ENCODE peak calls at places on chromosomes 2 and 18, in six cellular contexts. Y is HCT116, U is H1, A is K562, R is HepG2, X is GM12878. W is an unnamed sample.

GRCh38 chr18:9513971-9514512 is 38.7 kb downstream of the RALBP1 start:
- DNase-seq in Y (no peak), U (no peak), X (no peak), A (no peak), R (peak), W (no peak)

GRCh38 chr2:25315316-25315680 is 26.4 kb downstream of the DNMT3A start:
- DNase-seq in Y (no peak), A (no peak), R (no peak), U (no peak), X (no peak), W (no peak)

GRCh38 chr2:209549589-209549988 is 125.7 kb downstream of the MAP2 start:
- DNase-seq in X (no peak), A (no peak), Y (no peak), R (no peak), U (no peak), W (no peak)

GRCh38 chr2:130828461-130828860 is 8.3 kb upstream of the ARHGEF4 start:
- DNase-seq in A (no peak), X (no peak), U (no peak), R (no peak), Y (no peak), W (no peak)

GRCh38 chr2:135709992-135710391 is 31.7 kb upstream of the UBXN4 start:
- DNase-seq in X (no peak), Y (peak), R (peak), U (peak), A (peak), W (peak)

GRCh38 chr2:146986161-146986560 is 858.7 kb upstream of the ACVR2A start:
- DNase-seq in R (no peak), X (peak), U (no peak), A (no peak), Y (no peak), W (no peak)

GRCh38 chr2:133377021-133377481 is 191.2 kb downstream of the NCKAP5 start:
- DNase-seq in X (no peak), R (no peak), A (no peak), U (no peak), Y (no peak), W (no peak)

GRCh38 chr2:61710711-61711110 is 143.1 kb downstream of the FAM161A start:
- DNase-seq in A (no peak), X (no peak), R (peak), U (peak), Y (no peak), W (no peak)

GRCh38 chr2:82215212-82215611 is 1910.7 kb upstream of the LRRTM1 start:
- DNase-seq in U (no peak), Y (no peak), R (no peak), X (no peak), A (no peak), W (no peak)

GRCh38 chr2:180359522-180360282 is 352.6 kb upstream of the CWC22 start:
- DNase-seq in X (peak), U (no peak), R (no peak), Y (peak), A (no peak), W (no peak)

GRCh38 chr18:56709463-56709862 is 58.3 kb downstream of the WDR7 start:
- DNase-seq in R (peak), U (no peak), X (peak), Y (peak), A (peak), W (peak)

GRCh38 chr2:73374243-73374642 is 11.4 kb upstream of the ALMS1 start:
- DNase-seq in A (no peak), Y (no peak), X (no peak), R (no peak), U (no peak), W (no peak)

GRCh38 chr2:233113114-233113452 is 52.9 kb downstream of the INPP5D start:
- DNase-seq in U (no peak), R (no peak), A (no peak), X (no peak), Y (no peak), W (no peak)

GRCh38 chr2:218291318-218291933 is 877 bp downstream of the TMBIM1 start:
- DNase-seq in U (no peak), R (no peak), A (no peak), X (no peak), Y (no peak), W (no peak)

GRCh38 chr2:218289639-218290315 is 2.5 kb downstream of the TMBIM1 start:
- DNase-seq in A (no peak), Y (no peak), U (no peak), R (peak), X (no peak), W (no peak)

GRCh38 chr2:218291934-218292699 is at the start of gene TMBIM1:
- DNase-seq in Y (no peak), U (peak), X (no peak), R (peak), A (peak), W (no peak)

GRCh38 chr2:218292700-218293014 is 354 bp upstream of the TMBIM1 start:
- DNase-seq in X (no peak), A (no peak), Y (no peak), R (no peak), U (no peak), W (no peak)

GRCh38 chr2:218290316-218291261 is 1.7 kb downstream of the TMBIM1 start:
- DNase-seq in U (no peak), X (peak), Y (no peak), R (no peak), A (no peak), W (no peak)
- H3K4me3 ChIP-seq in U (no peak), X (peak), Y (peak), R (peak), A (peak), W (no peak)

GRCh38 chr18:68791801-68792200 is 6.1 kb upstream of the CCDC102B start:
- DNase-seq in R (peak), U (no peak), A (no peak), X (no peak), Y (no peak), W (no peak)

GRCh38 chr18:68800075-68800474 is 2.2 kb downstream of the CCDC102B start:
- DNase-seq in A (no peak), Y (no peak), U (no peak), R (no peak), X (no peak), W (no peak)

GRCh38 chr18:68797901-68798300 is at the start of gene CCDC102B:
- DNase-seq in Y (no peak), R (no peak), X (no peak), U (no peak), A (no peak), W (no peak)

GRCh38 chr18:68796936-68797690 is 767 bp upstream of the CCDC102B start:
- DNase-seq in R (no peak), A (no peak), U (no peak), X (no peak), Y (no peak), W (no peak)
- TF ChIP-seq YY1 in R (no peak), A (no peak), U (no peak), X (no peak), Y (no peak), W (no peak)

DNA sequence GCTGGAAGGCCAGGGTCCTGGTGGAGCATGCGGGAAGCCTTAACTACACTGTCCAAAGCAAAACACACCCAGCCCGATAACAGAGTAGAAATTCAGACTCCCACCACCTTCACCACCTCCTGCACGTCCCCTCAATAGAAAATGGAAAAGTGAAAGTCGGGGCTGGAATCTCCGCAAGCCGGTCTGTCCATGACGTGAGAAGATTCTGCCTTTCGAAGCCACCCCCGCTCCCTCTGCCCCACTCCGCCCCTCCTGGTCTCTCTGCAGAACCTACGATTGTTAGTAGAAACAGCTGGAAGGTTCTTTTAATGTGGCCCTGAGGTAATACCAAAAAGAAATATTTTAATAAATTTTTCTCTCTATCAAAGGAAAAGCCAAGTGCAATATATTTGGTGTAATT is 116.4 kb downstream of the GBX2 start:
- DNase-seq in U (no peak), Y (no peak), A (no peak), R (no peak), X (no peak), W (no peak)
- TF ChIP-seq ZNF274 in U (no peak), Y (no peak), A (no peak), R (no peak), X (no peak), W (no peak)

GRCh38 chr2:77507657-77508056 is 14.5 kb downstream of the LRRTM4 start:
- DNase-seq in X (no peak), R (no peak), A (no peak), Y (no peak), U (no peak), W (no peak)
- H3K4me3 ChIP-seq in X (no peak), R (no peak), A (no peak), Y (no peak), U (no peak), W (no peak)

GRCh38 chr2:238774980-238775509 is 72.8 kb upstream of the TWIST2 start:
- DNase-seq in X (no peak), A (no peak), Y (no peak), R (peak), U (no peak), W (no peak)

GRCh38 chr2:238771193-238771592 is 76.7 kb upstream of the TWIST2 start:
- DNase-seq in R (peak), Y (no peak), A (peak), X (no peak), U (no peak), W (peak)

GRCh38 chr2:238773472-238773871 is 74.4 kb upstream of the TWIST2 start:
- DNase-seq in Y (no peak), A (no peak), R (no peak), X (no peak), U (no peak), W (no peak)

GRCh38 chr2:238771639-238772038 is 76.2 kb upstream of the TWIST2 start:
- DNase-seq in Y (no peak), R (no peak), U (no peak), A (no peak), X (no peak), W (no peak)

GRCh38 chr2:238772635-238773297 is 75.1 kb upstream of the TWIST2 start:
- DNase-seq in R (no peak), Y (no peak), A (no peak), X (no peak), U (no peak), W (no peak)
- TF ChIP-seq YY1 in R (no peak), Y (no peak), A (no peak), X (no peak), U (no peak), W (no peak)

DNA sequence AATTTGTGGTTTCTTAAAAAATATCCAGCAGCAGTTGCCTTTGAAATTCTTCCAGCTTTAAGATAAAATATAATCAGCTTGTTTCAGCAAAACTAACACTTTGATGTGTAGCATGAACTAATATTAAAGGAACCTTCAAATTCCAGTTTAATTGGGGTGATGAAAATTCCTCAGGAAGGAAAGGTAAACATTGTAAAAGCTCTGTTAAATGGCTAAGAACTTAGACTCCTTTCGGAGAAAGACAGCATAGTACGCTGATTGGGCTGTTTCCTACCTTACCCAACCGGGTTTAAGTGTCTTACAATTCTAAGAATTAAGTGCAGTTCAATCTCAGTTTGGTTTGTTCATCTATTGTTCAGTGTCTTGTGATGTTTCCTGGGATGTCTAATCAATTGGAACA is 108.3 kb downstream of the CDH7 start:
- DNase-seq in X (no peak), R (no peak), U (no peak), Y (no peak), A (no peak), W (no peak)
- TF ChIP-seq ZNF274 in X (no peak), R (no peak), U (no peak), Y (no peak), A (no peak), W (no peak)

GRCh38 chr2:101741775-101742520 is 44.4 kb downstream of the MAP4K4 start:
- DNase-seq in X (no peak), A (no peak), Y (no peak), R (no peak), U (no peak), W (peak)
- H3K4me3 ChIP-seq in X (no peak), A (no peak), Y (no peak), R (no peak), U (peak), W (no peak)

W was measured in NT2/D1.